ENCODE peak calls at places on chromosomes 2 and 18, in ten cellular contexts. One of them, this sample, is unnamed.

GRCh38 chr2:1625281-1626001 is 118.9 kb downstream of the PXDN start:
- DNase-seq in heart left ventricle: peak
- DNase-seq in MM.1S: no peak
- DNase-seq in neural progenitor cell: peak
- DNase-seq in right cardiac atrium: no peak
- DNase-seq in IMR-90: peak
- DNase-seq in coronary artery: peak
- DNase-seq in CD4-positive, CD25-positive, alpha-beta regulatory T cell: no peak
- DNase-seq in tibial artery: no peak
- DNase-seq in adrenal gland: no peak
- DNase-seq in this sample: no peak

GRCh38 chr18:58272779-58273500 is 228.9 kb downstream of the NEDD4L start:
- DNase-seq in heart left ventricle: no peak
- DNase-seq in MM.1S: no peak
- DNase-seq in neural progenitor cell: no peak
- DNase-seq in right cardiac atrium: no peak
- DNase-seq in IMR-90: peak
- DNase-seq in coronary artery: no peak
- DNase-seq in CD4-positive, CD25-positive, alpha-beta regulatory T cell: no peak
- DNase-seq in tibial artery: no peak
- DNase-seq in adrenal gland: no peak
- DNase-seq in this sample: no peak

GRCh38 chr2:191848771-191849726 is 2.2 kb upstream of the CAVIN2 start:
- DNase-seq in heart left ventricle: no peak
- DNase-seq in MM.1S: no peak
- DNase-seq in neural progenitor cell: no peak
- DNase-seq in right cardiac atrium: no peak
- DNase-seq in IMR-90: no peak
- DNase-seq in coronary artery: no peak
- DNase-seq in CD4-positive, CD25-positive, alpha-beta regulatory T cell: no peak
- DNase-seq in tibial artery: no peak
- DNase-seq in adrenal gland: no peak
- DNase-seq in this sample: no peak

GRCh38 chr18:58044370-58045264 is 591 bp downstream of the NEDD4L start:
- DNase-seq in heart left ventricle: peak
- DNase-seq in MM.1S: peak
- DNase-seq in neural progenitor cell: peak
- DNase-seq in right cardiac atrium: peak
- DNase-seq in IMR-90: peak
- DNase-seq in coronary artery: peak
- DNase-seq in CD4-positive, CD25-positive, alpha-beta regulatory T cell: peak
- DNase-seq in tibial artery: peak
- DNase-seq in adrenal gland: peak
- DNase-seq in this sample: peak

GRCh38 chr2:20501974-20502373 is 55.1 kb downstream of the RHOB start:
- DNase-seq in heart left ventricle: no peak
- DNase-seq in MM.1S: no peak
- DNase-seq in neural progenitor cell: no peak
- DNase-seq in right cardiac atrium: no peak
- DNase-seq in IMR-90: peak
- DNase-seq in coronary artery: no peak
- DNase-seq in CD4-positive, CD25-positive, alpha-beta regulatory T cell: no peak
- DNase-seq in tibial artery: no peak
- DNase-seq in adrenal gland: no peak
- DNase-seq in this sample: no peak

GRCh38 chr2:218186355-218186766 is 19.6 kb upstream of the CXCR1 start:
- DNase-seq in heart left ventricle: peak
- DNase-seq in MM.1S: peak
- DNase-seq in neural progenitor cell: peak
- DNase-seq in right cardiac atrium: peak
- DNase-seq in IMR-90: peak
- DNase-seq in coronary artery: no peak
- DNase-seq in CD4-positive, CD25-positive, alpha-beta regulatory T cell: peak
- DNase-seq in tibial artery: peak
- DNase-seq in adrenal gland: peak
- DNase-seq in this sample: peak

GRCh38 chr2:217438136-217438535 is 564.7 kb downstream of the TNS1 start:
- DNase-seq in heart left ventricle: no peak
- DNase-seq in MM.1S: no peak
- DNase-seq in neural progenitor cell: no peak
- DNase-seq in right cardiac atrium: no peak
- DNase-seq in IMR-90: no peak
- DNase-seq in coronary artery: no peak
- DNase-seq in CD4-positive, CD25-positive, alpha-beta regulatory T cell: no peak
- DNase-seq in tibial artery: no peak
- DNase-seq in adrenal gland: no peak
- DNase-seq in this sample: no peak

GRCh38 chr2:218927876-218928275 is 31.6 kb upstream of the CDK5R2 start:
- DNase-seq in heart left ventricle: no peak
- DNase-seq in MM.1S: no peak
- DNase-seq in neural progenitor cell: no peak
- DNase-seq in right cardiac atrium: no peak
- DNase-seq in IMR-90: no peak
- DNase-seq in coronary artery: no peak
- DNase-seq in CD4-positive, CD25-positive, alpha-beta regulatory T cell: no peak
- DNase-seq in tibial artery: no peak
- DNase-seq in adrenal gland: no peak
- DNase-seq in this sample: no peak

GRCh38 chr2:236703310-236703709 is 133.7 kb downstream of the ACKR3 start:
- DNase-seq in heart left ventricle: no peak
- DNase-seq in MM.1S: no peak
- DNase-seq in neural progenitor cell: no peak
- DNase-seq in right cardiac atrium: no peak
- DNase-seq in IMR-90: no peak
- DNase-seq in coronary artery: no peak
- DNase-seq in CD4-positive, CD25-positive, alpha-beta regulatory T cell: no peak
- DNase-seq in tibial artery: no peak
- DNase-seq in adrenal gland: no peak
- DNase-seq in this sample: no peak

GRCh38 chr2:132977812-132978529 is 308.0 kb upstream of the LYPD1 start:
- DNase-seq in heart left ventricle: no peak
- DNase-seq in MM.1S: no peak
- DNase-seq in neural progenitor cell: no peak
- DNase-seq in right cardiac atrium: no peak
- DNase-seq in IMR-90: peak
- DNase-seq in coronary artery: no peak
- DNase-seq in CD4-positive, CD25-positive, alpha-beta regulatory T cell: no peak
- DNase-seq in tibial artery: no peak
- DNase-seq in adrenal gland: no peak
- DNase-seq in this sample: no peak

GRCh38 chr2:83081835-83082522 is 1377.1 kb downstream of the SUCLG1 start:
- DNase-seq in heart left ventricle: peak
- DNase-seq in MM.1S: no peak
- DNase-seq in neural progenitor cell: no peak
- DNase-seq in right cardiac atrium: no peak
- DNase-seq in IMR-90: peak
- DNase-seq in coronary artery: no peak
- DNase-seq in CD4-positive, CD25-positive, alpha-beta regulatory T cell: no peak
- DNase-seq in tibial artery: no peak
- DNase-seq in adrenal gland: peak
- DNase-seq in this sample: no peak

DNA sequence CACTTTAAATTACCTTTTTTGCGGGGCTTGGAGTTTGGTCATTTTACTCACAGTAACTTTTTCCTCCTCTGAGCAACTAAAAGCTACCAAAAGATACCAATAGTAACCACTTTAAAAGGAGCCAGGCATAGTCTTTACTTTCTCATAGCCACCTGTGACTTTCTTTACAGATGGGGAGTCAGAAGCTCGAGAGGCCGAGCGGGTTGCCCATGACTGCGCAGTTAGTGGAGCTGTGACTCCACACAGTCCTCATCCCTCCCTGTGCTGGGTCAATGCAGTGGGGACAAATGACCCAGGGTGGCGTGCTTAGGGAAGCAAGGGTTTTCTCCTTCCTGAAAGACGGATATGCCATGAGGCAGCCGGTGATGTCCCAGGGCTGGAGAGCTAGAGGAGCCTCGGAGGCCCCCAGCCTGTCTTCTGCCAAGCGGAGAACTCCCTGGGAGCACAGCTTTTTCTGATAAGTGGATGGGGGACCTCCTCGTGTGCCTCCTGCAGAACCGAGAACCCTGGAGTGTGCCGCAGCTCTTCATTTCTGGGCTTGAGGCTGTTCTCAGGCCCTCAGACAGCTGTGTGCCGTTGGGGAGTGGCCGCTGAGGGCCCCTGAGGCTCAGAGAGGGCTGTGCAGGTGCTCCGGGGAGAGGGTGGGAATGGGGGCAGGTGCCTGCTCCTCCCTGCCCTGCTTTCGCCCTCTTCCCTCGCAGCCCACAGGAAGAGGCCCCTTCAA is 11.7 kb downstream of the LCT start:
- DNase-seq in heart left ventricle: no peak
- DNase-seq in MM.1S: no peak
- DNase-seq in neural progenitor cell: no peak
- DNase-seq in right cardiac atrium: no peak
- DNase-seq in IMR-90: no peak
- DNase-seq in coronary artery: no peak
- DNase-seq in CD4-positive, CD25-positive, alpha-beta regulatory T cell: no peak
- DNase-seq in tibial artery: no peak
- DNase-seq in adrenal gland: peak
- DNase-seq in this sample: no peak
- H3K27ac ChIP-seq in heart left ventricle: no peak
- H3K27ac ChIP-seq in MM.1S: no peak
- H3K27ac ChIP-seq in neural progenitor cell: no peak
- H3K27ac ChIP-seq in right cardiac atrium: no peak
- H3K27ac ChIP-seq in IMR-90: no peak
- H3K27ac ChIP-seq in coronary artery: no peak
- H3K27ac ChIP-seq in CD4-positive, CD25-positive, alpha-beta regulatory T cell: no peak
- H3K27ac ChIP-seq in tibial artery: no peak
- H3K27ac ChIP-seq in adrenal gland: no peak
- H3K27ac ChIP-seq in this sample: no peak

GRCh38 chr2:207163815-207164747 is 1.7 kb downstream of the KLF7 start:
- DNase-seq in heart left ventricle: peak
- DNase-seq in MM.1S: peak
- DNase-seq in neural progenitor cell: peak
- DNase-seq in right cardiac atrium: peak
- DNase-seq in IMR-90: peak
- DNase-seq in coronary artery: peak
- DNase-seq in CD4-positive, CD25-positive, alpha-beta regulatory T cell: no peak
- DNase-seq in tibial artery: peak
- DNase-seq in adrenal gland: peak
- DNase-seq in this sample: peak
- H3K27ac ChIP-seq in heart left ventricle: peak
- H3K27ac ChIP-seq in MM.1S: no peak
- H3K27ac ChIP-seq in neural progenitor cell: no peak
- H3K27ac ChIP-seq in right cardiac atrium: peak
- H3K27ac ChIP-seq in IMR-90: peak
- H3K27ac ChIP-seq in coronary artery: peak
- H3K27ac ChIP-seq in CD4-positive, CD25-positive, alpha-beta regulatory T cell: peak
- H3K27ac ChIP-seq in tibial artery: peak
- H3K27ac ChIP-seq in adrenal gland: peak
- H3K27ac ChIP-seq in this sample: peak

DNA sequence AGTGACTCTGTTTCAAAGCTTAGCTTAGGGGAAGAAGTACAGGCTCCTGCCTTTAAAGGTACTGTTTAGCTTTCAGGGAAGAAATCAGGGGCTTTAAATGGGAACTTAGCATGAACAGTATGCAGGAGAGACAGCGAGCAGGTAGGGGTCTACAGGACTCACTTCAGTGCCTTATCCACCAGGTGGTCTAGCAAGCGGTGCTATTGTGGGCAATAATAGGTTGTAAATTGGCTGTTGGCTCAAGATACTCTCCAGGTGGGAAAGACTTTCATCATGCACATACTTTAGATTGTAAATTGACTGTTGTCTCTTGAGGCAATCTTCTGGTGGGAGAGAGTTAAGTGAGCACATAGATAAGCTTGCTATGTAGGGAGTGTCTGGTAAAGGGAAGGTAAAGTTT is 358.6 kb upstream of the DLGAP1 start:
- DNase-seq in heart left ventricle: no peak
- DNase-seq in MM.1S: no peak
- DNase-seq in neural progenitor cell: no peak
- DNase-seq in right cardiac atrium: no peak
- DNase-seq in IMR-90: no peak
- DNase-seq in coronary artery: no peak
- DNase-seq in CD4-positive, CD25-positive, alpha-beta regulatory T cell: no peak
- DNase-seq in tibial artery: no peak
- DNase-seq in adrenal gland: no peak
- DNase-seq in this sample: no peak
- H3K27ac ChIP-seq in heart left ventricle: no peak
- H3K27ac ChIP-seq in MM.1S: no peak
- H3K27ac ChIP-seq in neural progenitor cell: no peak
- H3K27ac ChIP-seq in right cardiac atrium: no peak
- H3K27ac ChIP-seq in IMR-90: no peak
- H3K27ac ChIP-seq in coronary artery: no peak
- H3K27ac ChIP-seq in CD4-positive, CD25-positive, alpha-beta regulatory T cell: no peak
- H3K27ac ChIP-seq in tibial artery: no peak
- H3K27ac ChIP-seq in adrenal gland: no peak
- H3K27ac ChIP-seq in this sample: no peak

GRCh38 chr2:189835855-189836558 is 51.8 kb downstream of the PMS1 start:
- DNase-seq in heart left ventricle: no peak
- DNase-seq in MM.1S: no peak
- DNase-seq in neural progenitor cell: no peak
- DNase-seq in right cardiac atrium: no peak
- DNase-seq in IMR-90: no peak
- DNase-seq in coronary artery: no peak
- DNase-seq in CD4-positive, CD25-positive, alpha-beta regulatory T cell: no peak
- DNase-seq in tibial artery: no peak
- DNase-seq in adrenal gland: no peak
- DNase-seq in this sample: no peak
- H3K27ac ChIP-seq in heart left ventricle: no peak
- H3K27ac ChIP-seq in MM.1S: no peak
- H3K27ac ChIP-seq in neural progenitor cell: no peak
- H3K27ac ChIP-seq in right cardiac atrium: no peak
- H3K27ac ChIP-seq in IMR-90: peak
- H3K27ac ChIP-seq in coronary artery: no peak
- H3K27ac ChIP-seq in CD4-positive, CD25-positive, alpha-beta regulatory T cell: no peak
- H3K27ac ChIP-seq in tibial artery: no peak
- H3K27ac ChIP-seq in adrenal gland: no peak
- H3K27ac ChIP-seq in this sample: no peak

GRCh38 chr2:159150208-159150607 is 136.3 kb downstream of the WDSUB1 start:
- DNase-seq in heart left ventricle: no peak
- DNase-seq in MM.1S: no peak
- DNase-seq in neural progenitor cell: peak
- DNase-seq in right cardiac atrium: no peak
- DNase-seq in IMR-90: peak
- DNase-seq in coronary artery: no peak
- DNase-seq in CD4-positive, CD25-positive, alpha-beta regulatory T cell: no peak
- DNase-seq in tibial artery: no peak
- DNase-seq in adrenal gland: no peak
- DNase-seq in this sample: no peak
- H3K27ac ChIP-seq in heart left ventricle: no peak
- H3K27ac ChIP-seq in MM.1S: no peak
- H3K27ac ChIP-seq in neural progenitor cell: no peak
- H3K27ac ChIP-seq in right cardiac atrium: peak
- H3K27ac ChIP-seq in IMR-90: no peak
- H3K27ac ChIP-seq in coronary artery: no peak
- H3K27ac ChIP-seq in CD4-positive, CD25-positive, alpha-beta regulatory T cell: no peak
- H3K27ac ChIP-seq in tibial artery: no peak
- H3K27ac ChIP-seq in adrenal gland: no peak
- H3K27ac ChIP-seq in this sample: no peak

This sample was measured in substantia nigra.